ENCODE peak calls at places on chromosomes 13 and 19, in four cellular contexts. X is endothelial cell of umbilical vein, F is GM12878, A is K562. B is an unnamed sample.
A peak's percentile ranks its signal among the peaks of the same experiment; 100 is the strongest.

GRCh38 chr13:91459485-91459884 is 61.1 kb downstream of the GPC5 start:
- DNase-seq in A (peak; percentile 27), X (no peak), F (no peak), B (no peak)

GRCh38 chr13:113411216-113412023 is 41.9 kb downstream of the ADPRHL1 start:
- DNase-seq in F (no peak), A (no peak), X (no peak), B (peak; percentile 99)

GRCh38 chr19:3369337-3370213 is 3.2 kb downstream of the NFIC start:
- DNase-seq in X (peak; percentile 41), A (peak; percentile 61), F (no peak), B (peak; percentile 63)

GRCh38 chr19:45404557-45405434 is at the start of gene PPP1R13L:
- DNase-seq in X (peak; percentile 90), F (peak; percentile 32), A (peak; percentile 92), B (peak; percentile 56)

GRCh38 chr13:30607908-30608307 is 9.8 kb upstream of the USPL1 start:
- DNase-seq in F (peak; percentile 85), X (no peak), A (no peak), B (no peak)

GRCh38 chr19:38666662-38667448 is 19.4 kb downstream of the ACTN4 start:
- DNase-seq in A (no peak), F (no peak), X (peak; percentile 90), B (peak; percentile 81)

GRCh38 chr13:113616991-113617749 is 32.6 kb downstream of the TFDP1 start:
- DNase-seq in X (no peak), F (no peak), A (no peak), B (peak; percentile 72)

GRCh38 chr19:34316247-34316646 is 48.7 kb upstream of the GPI start:
- DNase-seq in X (no peak), A (no peak), F (no peak), B (no peak)

GRCh38 chr19:18999896-19000620 is 33.3 kb downstream of the SUGP2 start:
- DNase-seq in F (no peak), A (no peak), X (no peak), B (peak; percentile 10)

GRCh38 chr13:87234981-87235380 is 436.2 kb upstream of the SLITRK5 start:
- DNase-seq in X (no peak), A (peak; percentile 0), F (no peak), B (peak; percentile 64)

GRCh38 chr19:15577184-15577771 is 37.7 kb upstream of the CYP4F8 start:
- DNase-seq in A (no peak), F (no peak), X (no peak), B (no peak)

GRCh38 chr19:21109116-21109515 is 27.1 kb downstream of the ZNF714 start:
- DNase-seq in X (no peak), F (no peak), A (no peak), B (peak; percentile 60)

GRCh38 chr13:35957174-35957867 is 173.9 kb downstream of the DCLK1 start:
- DNase-seq in A (no peak), X (no peak), F (no peak), B (peak; percentile 50)

GRCh38 chr19:4090351-4091220 is 23.9 kb upstream of the ZBTB7A start:
- DNase-seq in F (no peak), A (no peak), X (no peak), B (no peak)

GRCh38 chr19:56156768-56157167 is 15.7 kb downstream of the ZNF444 start:
- DNase-seq in A (no peak), X (no peak), F (no peak), B (no peak)

GRCh38 chr19:35109395-35110112 is 6.1 kb upstream of the FXYD3 start:
- DNase-seq in A (no peak), F (no peak), X (no peak), B (no peak)

GRCh38 chr13:61414686-61415664 is 674 bp downstream of the PCDH20 start:
- DNase-seq in X (peak; percentile 4), F (no peak), A (no peak), B (no peak)

GRCh38 chr19:10268077-10268476 is 2.8 kb upstream of the ICAM1 start:
- DNase-seq in X (peak; percentile 37), F (no peak), A (no peak), B (no peak)

GRCh38 chr19:46821512-46822359 is 28.9 kb downstream of the AP2S1 start:
- DNase-seq in X (no peak), A (no peak), F (no peak), B (no peak)

GRCh38 chr13:40458283-40459031 is 208.0 kb downstream of the FOXO1 start:
- DNase-seq in A (no peak), X (no peak), F (no peak), B (no peak)

GRCh38 chr13:106550570-106551135 is 15.2 kb upstream of the EFNB2 start:
- DNase-seq in F (no peak), A (no peak), X (no peak), B (no peak)

GRCh38 chr13:59352600-59352999 is 811.1 kb downstream of the DIAPH3 start:
- DNase-seq in X (no peak), F (no peak), A (no peak), B (no peak)

GRCh38 chr19:16423891-16424290 is 47.9 kb downstream of the EPS15L1 start:
- DNase-seq in A (no peak), X (no peak), F (no peak), B (no peak)

GRCh38 chr19:15115080-15115479 is 7.9 kb downstream of the SYDE1 start:
- DNase-seq in F (no peak), X (no peak), A (no peak), B (peak; percentile 68)

GRCh38 chr19:31147234-31147633 is 202.0 kb downstream of the TSHZ3 start:
- DNase-seq in F (no peak), X (no peak), A (no peak), B (no peak)

GRCh38 chr13:98641075-98641474 is 64.2 kb upstream of the STK24 start:
- DNase-seq in F (no peak), X (no peak), A (no peak), B (no peak)

GRCh38 chr13:107788464-107789165 is 426.7 kb downstream of the LIG4 start:
- DNase-seq in A (no peak), F (no peak), X (no peak), B (no peak)

GRCh38 chr19:13573268-13573667 is 67.0 kb upstream of the CACNA1A start:
- DNase-seq in A (no peak), X (no peak), F (no peak), B (no peak)

GRCh38 chr19:35347171-35347929 is at the start of gene FFAR1:
- DNase-seq in A (no peak), X (no peak), F (peak; percentile 96), B (no peak)

GRCh38 chr19:408441-409005 is 424 bp downstream of the C2CD4C start:
- DNase-seq in A (no peak), F (no peak), X (no peak), B (no peak)

GRCh38 chr19:410243-410781 is 1.4 kb upstream of the C2CD4C start:
- DNase-seq in F (no peak), A (no peak), X (no peak), B (no peak)

GRCh38 chr19:407501-408440 is 1.2 kb downstream of the C2CD4C start:
- DNase-seq in A (no peak), X (no peak), F (no peak), B (no peak)

GRCh38 chr19:409515-410242 is 732 bp upstream of the C2CD4C start:
- DNase-seq in F (no peak), X (no peak), A (no peak), B (no peak)

GRCh38 chr19:409006-409514 is at the start of gene C2CD4C:
- DNase-seq in A (peak; percentile 52), F (no peak), X (no peak), B (no peak)
- TF ChIP-seq FOS in A (no peak), F (no peak), X (no peak), B (no peak)

GRCh38 chr19:51565583-51565982 is 5.5 kb upstream of the ZNF175 start:
- DNase-seq in F (no peak), A (peak; percentile 62), X (no peak), B (no peak)
- TF ChIP-seq FOS in F (no peak), A (no peak), X (no peak), B (no peak)

GRCh38 chr19:41027273-41027967 is 36.3 kb downstream of the CYP2B6 start:
- DNase-seq in F (no peak), A (no peak), X (no peak), B (no peak)
- TF ChIP-seq FOS in F (no peak), A (no peak), X (no peak), B (no peak)

DNA sequence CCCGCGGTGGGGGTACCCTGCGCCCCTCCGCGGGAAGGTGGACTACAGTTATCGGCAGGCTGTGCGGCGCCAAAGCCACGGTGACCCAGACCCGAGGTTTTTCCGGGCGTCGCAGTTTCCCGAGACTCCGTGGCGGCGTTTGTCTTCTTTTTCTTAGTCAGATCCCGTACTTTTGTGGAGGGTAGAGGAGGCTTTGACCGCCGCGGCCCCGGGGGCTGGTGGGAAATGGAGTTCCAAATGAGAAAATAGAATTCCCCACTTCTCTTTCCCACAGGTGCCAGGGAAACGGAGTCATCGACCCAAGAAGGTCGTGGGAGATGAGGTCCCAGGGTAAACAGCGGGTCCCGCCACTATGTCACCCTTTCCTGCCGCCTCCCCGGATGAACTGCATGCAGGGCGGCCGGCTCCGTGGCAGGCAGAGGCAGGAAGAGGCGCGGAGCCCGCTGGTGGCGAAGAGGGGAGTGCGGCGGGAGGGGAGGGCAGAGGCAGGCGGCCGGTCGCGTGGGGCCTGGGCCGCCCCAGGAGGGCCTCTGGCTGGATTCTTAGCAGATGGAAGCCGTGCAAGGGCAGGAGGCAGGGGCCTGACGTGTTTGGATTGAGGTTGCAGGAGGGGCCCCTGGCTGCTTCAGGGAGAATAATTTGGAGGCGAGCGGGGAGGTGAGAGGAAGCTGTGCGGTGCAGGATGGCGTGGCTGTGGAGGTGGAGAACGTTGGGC is 11.5 kb downstream of the CYTH2 start:
- DNase-seq in F (no peak), X (peak; percentile 52), A (no peak), B (no peak)
- TF ChIP-seq FOS in F (no peak), X (no peak), A (no peak), B (no peak)

DNA sequence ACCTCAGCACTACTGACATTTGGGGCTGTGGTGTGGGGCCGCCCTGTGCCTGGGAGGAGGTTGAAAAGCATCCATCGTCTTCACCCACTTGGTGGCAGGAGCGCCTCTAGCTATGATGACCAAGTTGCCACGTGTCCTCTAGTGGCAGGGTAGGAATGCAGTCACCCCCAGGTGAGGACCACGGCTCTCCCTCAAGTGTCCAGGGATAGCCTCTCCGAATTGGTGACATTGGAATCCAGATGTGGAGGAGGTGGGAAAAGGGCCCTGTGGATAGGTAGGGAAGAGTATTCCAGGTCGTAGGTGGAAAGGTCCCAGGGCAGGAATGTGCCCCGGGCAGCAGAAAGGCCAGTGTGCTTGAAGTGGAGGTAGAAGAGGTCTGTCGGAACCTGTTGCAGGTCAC is 37.6 kb downstream of the ARHGEF18 start:
- DNase-seq in X (no peak), F (no peak), A (peak; percentile 29), B (no peak)
- TF ChIP-seq FOS in X (no peak), F (no peak), A (no peak), B (no peak)

GRCh38 chr13:44815507-44816074 is 173.7 kb downstream of the NUFIP1 start:
- DNase-seq in X (peak; percentile 54), F (no peak), A (no peak), B (peak; percentile 98)
- TF ChIP-seq FOS in X (peak; percentile 70), F (no peak), A (no peak), B (peak; percentile 84)